ENCODE peak calls at places on chromosomes 2 and 18, in ten cellular contexts. T is stimulated activated CD4-positive, alpha-beta T cell treated with anti-CD3 and anti-CD28 coated beads, TNF-alpha, amount 100 ng/mL, for 4 hours; G is sciatic nerve; Q is aorta; K is OCI-LY7; Z is ACHN; W is GDM1; O is PC-9; C is left ventricle myocardium inferior; A is GM18507. R is an unnamed sample.

GRCh38 chr2:227626580-227627151 is 9.4 kb downstream of the SCYGR4 start:
- DNase-seq in O (no peak), W (no peak), A (no peak), Z (no peak), G (no peak), T (no peak), Q (no peak), K (no peak), C (no peak), R (no peak)

GRCh38 chr2:191441761-191442160 is 196.6 kb downstream of the MYO1B start:
- DNase-seq in C (no peak), K (no peak), A (no peak), T (no peak), Z (no peak), W (no peak), Q (no peak), G (no peak), O (no peak), R (no peak)

GRCh38 chr2:235480614-235481013 is 13.2 kb upstream of the AGAP1 start:
- DNase-seq in Q (no peak), T (no peak), K (no peak), Z (no peak), C (no peak), O (no peak), W (no peak), A (no peak), G (no peak), R (no peak)

GRCh38 chr2:98761267-98761781 is 30.4 kb upstream of the MGAT4A start:
- DNase-seq in G (no peak), C (no peak), K (peak), Q (no peak), W (no peak), Z (no peak), O (no peak), A (no peak), T (peak), R (no peak)

GRCh38 chr2:42135381-42136312 is 33.5 kb upstream of the EML4 start:
- DNase-seq in T (no peak), K (no peak), Z (no peak), W (no peak), G (no peak), Q (no peak), O (no peak), A (no peak), C (no peak), R (no peak)

GRCh38 chr2:54760310-54760709 is 36.8 kb downstream of the EML6 start:
- DNase-seq in G (no peak), Z (no peak), W (no peak), K (peak), A (no peak), Q (no peak), C (no peak), T (no peak), O (no peak), R (no peak)

GRCh38 chr2:46871976-46872381 is 43.6 kb downstream of the MCFD2 start:
- DNase-seq in T (no peak), O (no peak), K (no peak), A (no peak), W (no peak), C (no peak), G (peak), Q (no peak), Z (no peak), R (no peak)

GRCh38 chr2:9738718-9739496 is 104.4 kb upstream of the TAF1B start:
- DNase-seq in W (no peak), K (no peak), A (no peak), Z (no peak), Q (peak), T (no peak), O (no peak), G (no peak), C (peak), R (no peak)

GRCh38 chr2:95179451-95179850 is 13.8 kb downstream of the ZNF2 start:
- DNase-seq in Z (no peak), Q (no peak), K (no peak), W (no peak), G (no peak), C (peak), A (no peak), O (no peak), T (no peak), R (no peak)

GRCh38 chr18:3246636-3247242 is 862 bp upstream of the MYL12A start:
- DNase-seq in K (no peak), G (peak), Q (peak), O (no peak), A (no peak), T (no peak), C (no peak), Z (no peak), W (no peak), R (no peak)

GRCh38 chr2:118049140-118050128 is 35.6 kb upstream of the CCDC93 start:
- DNase-seq in O (peak), A (no peak), Z (no peak), G (no peak), Q (no peak), T (no peak), K (peak), W (no peak), C (no peak), R (no peak)

GRCh38 chr2:183284606-183285005 is 160.4 kb downstream of the NUP35 start:
- DNase-seq in O (no peak), G (no peak), W (no peak), C (no peak), K (no peak), Z (no peak), T (no peak), Q (no peak), A (no peak), R (no peak)

GRCh38 chr2:237591379-237591881 is 896 bp upstream of the RAB17 start:
- DNase-seq in Q (peak), T (no peak), O (peak), G (no peak), K (no peak), Z (no peak), W (peak), A (no peak), C (no peak), R (no peak)

GRCh38 chr2:2181505-2181904 is 149.6 kb downstream of the MYT1L start:
- DNase-seq in T (no peak), K (no peak), G (no peak), Q (no peak), C (no peak), O (no peak), W (no peak), Z (no peak), A (no peak), R (no peak)

GRCh38 chr2:36438454-36438977 is 82.9 kb downstream of the CRIM1 start:
- DNase-seq in C (no peak), W (no peak), T (no peak), A (no peak), O (no peak), K (no peak), Z (peak), G (no peak), Q (no peak), R (no peak)

GRCh38 chr18:40355701-40356100 is 1599.3 kb upstream of the PIK3C3 start:
- DNase-seq in O (no peak), G (no peak), Q (no peak), A (no peak), K (no peak), Z (no peak), T (no peak), W (no peak), C (no peak), R (no peak)

GRCh38 chr2:121038031-121038430 is 247.0 kb downstream of the TFCP2L1 start:
- DNase-seq in Z (no peak), W (no peak), Q (no peak), K (no peak), A (no peak), T (no peak), O (no peak), C (no peak), G (no peak), R (no peak)

GRCh38 chr2:212991120-212991519 is 160.3 kb downstream of the IKZF2 start:
- DNase-seq in A (no peak), C (no peak), W (no peak), G (no peak), K (no peak), Q (no peak), Z (no peak), O (no peak), T (no peak), R (no peak)

GRCh38 chr2:232393556-232393955 is 13.1 kb upstream of the ALPG start:
- DNase-seq in T (no peak), O (no peak), Z (no peak), G (no peak), K (no peak), C (no peak), Q (peak), A (no peak), W (no peak), R (no peak)

GRCh38 chr2:62409442-62409841 is 96.6 kb downstream of the TMEM17 start:
- DNase-seq in W (no peak), O (no peak), G (no peak), C (no peak), A (no peak), Z (no peak), Q (no peak), T (no peak), K (no peak), R (no peak)

GRCh38 chr2:120324926-120325325 is 21.0 kb upstream of the INHBB start:
- DNase-seq in G (no peak), K (no peak), Q (no peak), O (no peak), W (no peak), C (no peak), T (no peak), A (no peak), Z (no peak), R (no peak)

R was measured in chondrocyte.